ENCODE peak calls at places on chromosomes 2 and 18, in eight cellular contexts. F is iPS DF 6.9, R is coronary artery, O is kidney, V is AG04450, J is GM06990, B is fibroblast of mammary gland, C is cardiac fibroblast. X is an unnamed sample.

GRCh38 chr2:121479882-121480522 is 50.7 kb upstream of the RNU4ATAC start:
- DNase-seq in B (peak), J (no peak), O (no peak), F (no peak), R (no peak), C (no peak), V (no peak), X (peak)

GRCh38 chr18:73626859-73627258 is 520.8 kb downstream of the FBXO15 start:
- DNase-seq in R (no peak), F (no peak), V (no peak), J (no peak), O (no peak), C (no peak), B (peak), X (no peak)

GRCh38 chr2:27152102-27152795 is 3.4 kb downstream of the TCF23 start:
- DNase-seq in C (no peak), J (no peak), F (no peak), V (no peak), R (no peak), O (peak), B (no peak), X (no peak)

GRCh38 chr18:73614812-73615211 is 532.8 kb downstream of the FBXO15 start:
- DNase-seq in B (peak), F (no peak), J (no peak), C (peak), O (no peak), V (peak), R (no peak), X (peak)

GRCh38 chr2:120701096-120701860 is 34.4 kb upstream of the GLI2 start:
- DNase-seq in C (no peak), B (no peak), J (no peak), O (no peak), F (no peak), R (no peak), V (no peak), X (no peak)

GRCh38 chr2:212387146-212387545 is 151.5 kb downstream of the ERBB4 start:
- DNase-seq in O (no peak), B (no peak), F (no peak), J (no peak), R (no peak), V (no peak), C (no peak), X (peak)

GRCh38 chr2:165897741-165898140 is 55.8 kb downstream of the TTC21B start:
- DNase-seq in J (peak), F (no peak), R (no peak), O (no peak), C (no peak), V (no peak), B (no peak), X (no peak)

GRCh38 chr2:24399434-24400206 is 39.3 kb upstream of the ITSN2 start:
- DNase-seq in B (no peak), R (no peak), O (no peak), F (no peak), V (no peak), C (no peak), J (no peak), X (peak)

GRCh38 chr2:69518836-69519235 is 81.6 kb upstream of the NFU1 start:
- DNase-seq in O (no peak), C (no peak), J (no peak), F (no peak), R (no peak), V (no peak), B (no peak), X (peak)

GRCh38 chr18:57122906-57123510 is 23.9 kb upstream of the BOD1L2 start:
- DNase-seq in C (no peak), R (no peak), O (no peak), F (no peak), B (no peak), J (no peak), V (no peak), X (no peak)

GRCh38 chr2:88603146-88603545 is 24.1 kb downstream of the EIF2AK3 start:
- DNase-seq in C (peak), F (no peak), R (no peak), J (no peak), B (peak), V (no peak), O (no peak), X (peak)

GRCh38 chr2:75716406-75716805 is 5.7 kb upstream of the GCFC2 start:
- DNase-seq in V (no peak), C (peak), J (no peak), F (no peak), O (no peak), R (no peak), B (peak), X (peak)

GRCh38 chr2:208820289-208820688 is 413.7 kb downstream of the PTH2R start:
- DNase-seq in F (no peak), J (no peak), C (no peak), R (no peak), O (no peak), B (no peak), V (no peak), X (no peak)

GRCh38 chr2:144479138-144479537 is 40.8 kb downstream of the ZEB2 start:
- DNase-seq in O (no peak), R (no peak), V (no peak), F (no peak), B (peak), C (peak), J (no peak), X (peak)

GRCh38 chr2:197972587-197972986 is 168.2 kb downstream of the PLCL1 start:
- DNase-seq in O (no peak), F (no peak), R (no peak), V (no peak), C (no peak), J (no peak), B (no peak), X (no peak)

GRCh38 chr18:59518705-59519104 is 159.6 kb upstream of the LMAN1 start:
- DNase-seq in B (no peak), O (no peak), F (no peak), R (no peak), V (no peak), C (no peak), J (no peak), X (peak)

GRCh38 chr2:128329607-128330006 is 10.9 kb upstream of the HS6ST1 start:
- DNase-seq in V (no peak), B (peak), C (no peak), F (no peak), O (no peak), R (no peak), J (no peak), X (peak)

GRCh38 chr2:222518570-222519381 is 94.4 kb downstream of the SGPP2 start:
- DNase-seq in J (no peak), R (no peak), C (peak), B (peak), F (no peak), V (no peak), O (no peak), X (peak)

GRCh38 chr18:44799422-44800421 is 119.0 kb downstream of the SETBP1 start:
- DNase-seq in O (no peak), R (no peak), F (no peak), C (no peak), B (no peak), J (peak), V (no peak), X (no peak)

GRCh38 chr2:110979834-110980612 is 140.7 kb upstream of the BCL2L11 start:
- DNase-seq in R (no peak), B (no peak), V (no peak), C (no peak), O (no peak), F (no peak), J (no peak), X (no peak)

GRCh38 chr2:173891315-173892037 is 73.7 kb downstream of the SP3 start:
- DNase-seq in O (no peak), C (no peak), J (no peak), R (no peak), B (no peak), V (no peak), F (no peak), X (no peak)

DNA sequence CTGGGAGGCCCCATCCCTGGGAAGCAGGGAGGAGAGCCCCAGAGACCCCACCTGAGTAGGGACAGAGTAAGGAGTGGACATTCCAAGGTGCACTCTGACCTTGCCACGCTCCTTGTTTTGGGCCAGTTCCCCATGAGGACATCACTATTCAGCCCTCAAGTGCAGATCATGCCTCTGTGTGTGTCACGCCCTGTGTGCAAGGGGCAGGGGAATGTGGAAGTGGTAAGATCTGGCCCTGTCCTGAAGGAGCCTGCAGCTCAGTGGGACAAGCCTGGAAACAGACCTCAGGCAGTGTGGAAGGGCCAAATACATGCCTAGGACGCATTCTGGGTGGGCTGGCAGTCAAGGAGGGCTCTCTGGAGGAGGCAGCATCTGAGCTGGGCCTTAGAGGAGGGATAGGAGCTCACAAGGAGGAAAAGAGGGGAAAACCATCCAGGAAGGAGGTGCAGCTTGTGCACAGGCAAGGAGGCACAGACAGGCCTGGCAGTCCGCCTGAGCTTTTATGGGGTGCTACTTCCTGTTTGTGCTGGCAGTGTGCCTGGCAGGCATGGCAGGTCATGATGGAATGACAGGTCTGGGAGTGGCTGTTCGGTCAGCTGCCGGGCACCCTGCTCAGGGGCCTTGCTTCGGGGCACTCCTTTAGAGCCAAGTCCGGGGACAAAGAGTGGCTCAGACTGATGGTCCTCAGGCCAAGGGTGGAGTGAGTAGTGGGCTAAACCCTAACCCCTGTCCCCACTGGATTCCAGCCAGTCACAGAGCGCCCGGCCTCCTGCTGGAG is 3.3 kb downstream of the KLHL30 start:
- DNase-seq in V (no peak), O (peak), B (no peak), R (no peak), J (no peak), F (no peak), C (no peak), X (no peak)
- H3K4me3 ChIP-seq in V (no peak), O (no peak), B (no peak), R (peak), J (no peak), F (no peak), C (no peak), X (no peak)

GRCh38 chr18:46152808-46153617 is 48.8 kb downstream of the HAUS1 start:
- DNase-seq in R (no peak), V (no peak), F (no peak), J (no peak), O (peak), B (no peak), C (no peak), X (no peak)
- H3K4me3 ChIP-seq in R (no peak), V (peak), F (no peak), J (no peak), O (no peak), B (no peak), C (no peak), X (no peak)

GRCh38 chr2:98771264-98771663 is 40.3 kb upstream of the MGAT4A start:
- DNase-seq in R (no peak), F (no peak), J (no peak), O (no peak), V (no peak), C (no peak), B (no peak), X (no peak)

GRCh38 chr2:98771771-98772521 is 41.0 kb upstream of the MGAT4A start:
- DNase-seq in C (peak), F (no peak), O (no peak), J (peak), V (no peak), B (peak), R (no peak), X (peak)

GRCh38 chr2:98773169-98773568 is 42.2 kb upstream of the MGAT4A start:
- DNase-seq in V (no peak), F (no peak), J (no peak), R (no peak), C (no peak), B (no peak), O (peak), X (no peak)

GRCh38 chr2:98773907-98774306 is 43.0 kb upstream of the MGAT4A start:
- DNase-seq in R (no peak), O (no peak), F (no peak), V (no peak), C (no peak), J (no peak), B (no peak), X (no peak)

GRCh38 chr2:98772531-98772930 is 41.6 kb upstream of the MGAT4A start:
- DNase-seq in J (no peak), O (no peak), R (no peak), V (no peak), C (peak), B (no peak), F (no peak), X (no peak)
- H3K4me3 ChIP-seq in J (no peak), O (no peak), R (no peak), V (no peak), C (no peak), B (no peak), F (no peak), X (no peak)

GRCh38 chr18:3649559-3650426 is 199.8 kb downstream of the TGIF1 start:
- DNase-seq in R (no peak), V (no peak), F (no peak), B (peak), C (peak), O (no peak), J (no peak), X (peak)

GRCh38 chr18:3648695-3649094 is 198.7 kb downstream of the TGIF1 start:
- DNase-seq in O (no peak), V (no peak), B (no peak), C (no peak), F (no peak), R (no peak), J (no peak), X (peak)

GRCh38 chr18:3649135-3649558 is 199.2 kb downstream of the TGIF1 start:
- DNase-seq in O (no peak), F (no peak), V (no peak), J (no peak), R (no peak), B (no peak), C (no peak), X (no peak)

GRCh38 chr18:3647636-3648035 is 197.7 kb downstream of the TGIF1 start:
- DNase-seq in R (no peak), B (no peak), F (no peak), C (no peak), J (no peak), V (no peak), O (no peak), X (no peak)

GRCh38 chr18:3645384-3646156 is 195.6 kb downstream of the TGIF1 start:
- DNase-seq in V (no peak), B (no peak), C (no peak), J (no peak), R (no peak), O (no peak), F (no peak), X (no peak)
- H3K4me3 ChIP-seq in V (no peak), B (no peak), C (no peak), J (no peak), R (no peak), O (no peak), F (no peak), X (no peak)

GRCh38 chr2:54454548-54454921 is 1.6 kb upstream of the SPTBN1 start:
- DNase-seq in R (no peak), V (no peak), F (no peak), J (no peak), O (no peak), C (no peak), B (no peak), X (no peak)
- H3K4me3 ChIP-seq in R (no peak), V (no peak), F (no peak), J (no peak), O (peak), C (no peak), B (no peak), X (no peak)